ENCODE peak calls at places on chromosome 22, in four cellular contexts. One of them, this sample, is unnamed. For H3K36me3 and H3K4me1, the result is how much of the 10 kb centered on the place peaks cover.

GRCh38 chr22:48869161-48869560 is 958.5 kb downstream of the BRD1 start:
- DNase-seq in sigmoid colon: peak
- DNase-seq in body of pancreas: no peak
- DNase-seq in colonic mucosa: no peak
- DNase-seq in this sample: no peak

GRCh38 chr22:50034126-50035081 is 21.8 kb upstream of the IL17REL start:
- DNase-seq in sigmoid colon: peak
- DNase-seq in body of pancreas: no peak
- DNase-seq in colonic mucosa: no peak
- DNase-seq in this sample: no peak

GRCh38 chr22:26967282-26967681 is 309.9 kb downstream of the MIAT start:
- DNase-seq in sigmoid colon: no peak
- DNase-seq in body of pancreas: no peak
- DNase-seq in colonic mucosa: no peak
- DNase-seq in this sample: no peak

GRCh38 chr22:37449281-37449680 is 22.0 kb upstream of the ELFN2 start:
- DNase-seq in sigmoid colon: no peak
- DNase-seq in body of pancreas: no peak
- DNase-seq in colonic mucosa: no peak
- DNase-seq in this sample: no peak

GRCh38 chr22:23387827-23388491 is 192.1 kb downstream of the IGLL1 start:
- DNase-seq in sigmoid colon: peak
- DNase-seq in body of pancreas: no peak
- DNase-seq in colonic mucosa: no peak
- DNase-seq in this sample: no peak

GRCh38 chr22:24512043-24512442 is 16.9 kb downstream of the UPB1 start:
- DNase-seq in sigmoid colon: no peak
- DNase-seq in body of pancreas: no peak
- DNase-seq in colonic mucosa: no peak
- DNase-seq in this sample: no peak

GRCh38 chr22:31341386-31342088 is 4.6 kb downstream of the PATZ1 start:
- DNase-seq in sigmoid colon: no peak
- DNase-seq in body of pancreas: no peak
- DNase-seq in colonic mucosa: no peak
- DNase-seq in this sample: no peak

GRCh38 chr22:35051791-35052190 is 14.2 kb upstream of the ISX start:
- DNase-seq in sigmoid colon: no peak
- DNase-seq in body of pancreas: no peak
- DNase-seq in colonic mucosa: no peak
- DNase-seq in this sample: no peak

GRCh38 chr22:24518228-24518627 is 23.1 kb downstream of the UPB1 start:
- DNase-seq in sigmoid colon: no peak
- DNase-seq in body of pancreas: no peak
- DNase-seq in colonic mucosa: no peak
- DNase-seq in this sample: no peak

GRCh38 chr22:22098457-22099193 is 116.0 kb upstream of the TOP3B start:
- DNase-seq in sigmoid colon: no peak
- DNase-seq in body of pancreas: no peak
- DNase-seq in colonic mucosa: no peak
- DNase-seq in this sample: no peak

GRCh38 chr22:20750461-20751184 is 23.3 kb upstream of the SERPIND1 start:
- DNase-seq in sigmoid colon: peak
- DNase-seq in body of pancreas: peak
- DNase-seq in colonic mucosa: peak
- DNase-seq in this sample: no peak

GRCh38 chr22:48851933-48852549 is 975.6 kb downstream of the BRD1 start:
- DNase-seq in sigmoid colon: peak
- DNase-seq in body of pancreas: no peak
- DNase-seq in colonic mucosa: no peak
- DNase-seq in this sample: no peak

GRCh38 chr22:45170001-45170466 is 6.3 kb downstream of the NUP50 start:
- DNase-seq in sigmoid colon: no peak
- DNase-seq in body of pancreas: no peak
- DNase-seq in colonic mucosa: no peak
- DNase-seq in this sample: no peak

GRCh38 chr22:45172872-45173585 is 9.3 kb downstream of the NUP50 start:
- DNase-seq in sigmoid colon: no peak
- DNase-seq in body of pancreas: no peak
- DNase-seq in colonic mucosa: no peak
- DNase-seq in this sample: no peak

GRCh38 chr22:45166935-45167334 is 3.2 kb downstream of the NUP50 start:
- DNase-seq in sigmoid colon: no peak
- DNase-seq in body of pancreas: no peak
- DNase-seq in colonic mucosa: no peak
- DNase-seq in this sample: no peak

DNA sequence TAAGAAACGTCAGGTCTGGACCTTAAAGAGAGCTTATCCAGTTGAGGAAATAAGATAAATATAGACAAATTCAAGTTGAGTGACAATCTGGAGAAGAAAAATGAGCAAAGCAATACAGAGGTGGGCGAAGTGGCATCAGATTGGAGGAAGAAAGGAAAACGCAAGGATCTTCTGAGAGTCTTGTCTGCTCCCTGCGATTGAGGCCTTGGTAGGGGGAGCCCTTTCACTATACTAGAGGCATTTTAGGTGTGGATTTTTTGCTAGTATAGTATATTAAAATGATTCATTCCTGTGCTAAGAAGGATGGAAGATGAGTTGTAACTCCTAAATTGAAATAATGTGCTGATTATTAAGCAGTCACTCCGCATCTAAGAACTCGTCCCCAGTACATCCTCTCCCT is 8.1 kb downstream of the NUP50 start:
- DNase-seq in sigmoid colon: no peak
- DNase-seq in body of pancreas: no peak
- DNase-seq in colonic mucosa: no peak
- DNase-seq in this sample: no peak
- H3K36me3 ChIP-seq in sigmoid colon: under half
- H3K36me3 ChIP-seq in body of pancreas: under half
- H3K36me3 ChIP-seq in colonic mucosa: under half
- H3K36me3 ChIP-seq in this sample: under half

GRCh38 chr22:29212738-29213137 is 7.0 kb downstream of the EMID1 start:
- DNase-seq in sigmoid colon: no peak
- DNase-seq in body of pancreas: peak
- DNase-seq in colonic mucosa: no peak
- DNase-seq in this sample: no peak

GRCh38 chr22:29211066-29211841 is 5.6 kb downstream of the EMID1 start:
- DNase-seq in sigmoid colon: no peak
- DNase-seq in body of pancreas: no peak
- DNase-seq in colonic mucosa: no peak
- DNase-seq in this sample: no peak

GRCh38 chr22:29214232-29214631 is 8.5 kb downstream of the EMID1 start:
- DNase-seq in sigmoid colon: peak
- DNase-seq in body of pancreas: no peak
- DNase-seq in colonic mucosa: no peak
- DNase-seq in this sample: no peak

GRCh38 chr22:29215012-29215860 is 9.5 kb downstream of the EMID1 start:
- DNase-seq in sigmoid colon: peak
- DNase-seq in body of pancreas: no peak
- DNase-seq in colonic mucosa: no peak
- DNase-seq in this sample: no peak

DNA sequence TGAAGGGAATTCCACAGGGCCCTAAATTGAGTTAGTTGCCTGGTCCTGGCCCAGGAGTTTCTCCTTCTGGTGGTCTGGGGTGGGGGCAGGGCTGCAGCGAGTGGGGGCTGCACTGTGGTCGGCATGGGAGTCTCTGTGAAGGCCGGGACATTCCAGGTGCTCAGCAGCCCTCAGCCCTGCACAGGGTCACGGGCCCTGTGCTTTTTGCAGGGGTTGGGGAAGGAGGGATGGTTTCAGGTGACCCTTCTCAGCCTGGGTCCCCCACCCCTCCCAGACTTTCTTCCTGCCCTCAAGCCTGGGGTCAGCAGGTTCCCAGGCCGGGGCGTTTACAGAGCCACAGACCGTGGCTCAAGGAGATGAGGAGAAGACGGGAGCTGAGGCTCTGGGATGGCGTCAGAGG is 7.8 kb downstream of the EMID1 start:
- DNase-seq in sigmoid colon: no peak
- DNase-seq in body of pancreas: no peak
- DNase-seq in colonic mucosa: no peak
- DNase-seq in this sample: no peak
- H3K4me3 ChIP-seq in sigmoid colon: no peak
- H3K4me3 ChIP-seq in body of pancreas: no peak
- H3K4me3 ChIP-seq in colonic mucosa: no peak
- H3K4me3 ChIP-seq in this sample: no peak

GRCh38 chr22:39430576-39431150 is 26.1 kb upstream of the MGAT3 start:
- DNase-seq in sigmoid colon: no peak
- DNase-seq in body of pancreas: no peak
- DNase-seq in colonic mucosa: no peak
- DNase-seq in this sample: no peak
- H3K4me1 ChIP-seq in sigmoid colon: under half
- H3K4me1 ChIP-seq in body of pancreas: under half
- H3K4me1 ChIP-seq in colonic mucosa: under half
- H3K4me1 ChIP-seq in this sample: under half

DNA sequence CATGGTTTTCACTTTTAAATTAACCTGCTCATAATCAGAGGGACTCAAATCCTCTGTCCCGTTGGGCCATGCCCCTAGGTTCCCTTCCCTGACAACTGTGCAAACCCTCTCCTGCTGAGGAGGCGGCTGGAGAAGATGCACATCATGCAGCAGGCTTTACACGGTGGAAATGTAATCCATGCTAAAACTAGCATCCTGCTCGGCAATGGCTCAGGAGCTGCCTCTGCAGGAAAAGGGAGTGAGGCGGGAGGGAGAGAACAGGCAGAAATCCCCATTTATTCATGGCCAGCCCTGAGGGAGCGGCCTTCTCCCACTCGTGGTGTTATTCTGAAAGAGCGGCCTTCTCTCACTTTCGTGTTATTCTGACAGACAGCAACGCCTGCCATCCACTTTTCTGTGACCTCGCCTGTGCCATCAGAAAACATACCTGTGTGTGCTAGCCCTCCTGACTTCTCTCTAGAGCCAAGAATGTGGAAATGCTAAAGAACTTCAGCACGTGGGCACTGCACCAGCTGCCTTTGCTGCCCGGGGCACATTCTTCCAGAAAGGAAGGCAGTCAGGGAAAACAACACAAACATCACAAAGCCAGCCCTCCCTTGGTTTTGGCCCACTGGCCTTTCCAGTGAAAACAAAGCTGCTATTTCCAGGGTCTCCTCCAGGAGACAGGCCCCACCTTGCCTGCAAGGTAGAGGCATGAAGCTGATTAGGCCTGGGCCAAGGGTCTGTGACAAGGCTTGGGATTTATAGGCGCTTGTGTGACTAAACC is 62.9 kb upstream of the BID start:
- DNase-seq in sigmoid colon: no peak
- DNase-seq in body of pancreas: no peak
- DNase-seq in colonic mucosa: no peak
- DNase-seq in this sample: no peak
- H3K36me3 ChIP-seq in sigmoid colon: under half
- H3K36me3 ChIP-seq in body of pancreas: under half
- H3K36me3 ChIP-seq in colonic mucosa: under half
- H3K36me3 ChIP-seq in this sample: under half

GRCh38 chr22:32803020-32803758 is 1.7 kb downstream of the TIMP3 start:
- DNase-seq in sigmoid colon: peak
- DNase-seq in body of pancreas: no peak
- DNase-seq in colonic mucosa: no peak
- DNase-seq in this sample: no peak

GRCh38 chr22:32804036-32804435 is 2.5 kb downstream of the TIMP3 start:
- DNase-seq in sigmoid colon: no peak
- DNase-seq in body of pancreas: no peak
- DNase-seq in colonic mucosa: no peak
- DNase-seq in this sample: no peak

GRCh38 chr22:32804823-32805585 is 3.5 kb downstream of the TIMP3 start:
- DNase-seq in sigmoid colon: no peak
- DNase-seq in body of pancreas: no peak
- DNase-seq in colonic mucosa: no peak
- DNase-seq in this sample: no peak

GRCh38 chr22:32806296-32806695 is 4.8 kb downstream of the TIMP3 start:
- DNase-seq in sigmoid colon: no peak
- DNase-seq in body of pancreas: no peak
- DNase-seq in colonic mucosa: no peak
- DNase-seq in this sample: no peak

DNA sequence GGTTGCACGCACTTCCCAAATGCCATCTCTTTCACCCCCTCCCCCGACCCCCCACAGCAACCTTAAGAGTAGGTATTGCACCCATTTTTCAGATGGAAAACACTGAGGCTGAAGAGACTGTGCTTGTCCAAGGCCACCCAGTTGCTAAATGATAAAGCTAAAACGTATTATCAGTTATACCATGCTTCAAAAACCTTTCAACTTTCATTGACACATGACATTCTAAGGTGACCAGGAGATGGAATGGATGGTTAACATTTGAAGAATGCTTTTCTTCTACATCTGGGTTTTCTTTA is 4.0 kb downstream of the TIMP3 start:
- DNase-seq in sigmoid colon: no peak
- DNase-seq in body of pancreas: no peak
- DNase-seq in colonic mucosa: no peak
- DNase-seq in this sample: no peak
- H3K4me3 ChIP-seq in sigmoid colon: no peak
- H3K4me3 ChIP-seq in body of pancreas: no peak
- H3K4me3 ChIP-seq in colonic mucosa: no peak
- H3K4me3 ChIP-seq in this sample: no peak

GRCh38 chr22:36340621-36341020 is 47.1 kb downstream of the MYH9 start:
- DNase-seq in sigmoid colon: no peak
- DNase-seq in body of pancreas: no peak
- DNase-seq in colonic mucosa: no peak
- DNase-seq in this sample: no peak
- H3K4me1 ChIP-seq in sigmoid colon: under half
- H3K4me1 ChIP-seq in body of pancreas: half or more
- H3K4me1 ChIP-seq in colonic mucosa: under half
- H3K4me1 ChIP-seq in this sample: under half

GRCh38 chr22:40517631-40518030 is 118.9 kb downstream of the MRTFA start:
- DNase-seq in sigmoid colon: no peak
- DNase-seq in body of pancreas: no peak
- DNase-seq in colonic mucosa: no peak
- DNase-seq in this sample: no peak
- H3K36me3 ChIP-seq in sigmoid colon: under half
- H3K36me3 ChIP-seq in body of pancreas: under half
- H3K36me3 ChIP-seq in colonic mucosa: under half
- H3K36me3 ChIP-seq in this sample: under half

GRCh38 chr22:44160416-44160815 is 20.3 kb upstream of the PARVG start:
- DNase-seq in sigmoid colon: no peak
- DNase-seq in body of pancreas: no peak
- DNase-seq in colonic mucosa: no peak
- DNase-seq in this sample: no peak
- H3K4me3 ChIP-seq in sigmoid colon: no peak
- H3K4me3 ChIP-seq in body of pancreas: no peak
- H3K4me3 ChIP-seq in colonic mucosa: no peak
- H3K4me3 ChIP-seq in this sample: no peak

This sample was measured in mucosa of descending colon.